ENCODE peak calls at places on chromosomes 1 and 21, in nine cellular contexts. One of them, this sample, is unnamed.

GRCh38 chr1:56255516-56256181 is 323.7 kb downstream of the PLPP3 start:
- DNase-seq in NCI-H1092: no peak
- DNase-seq in adrenal gland: peak; percentile 41
- DNase-seq in SK-MEL-5: no peak
- DNase-seq in GM03348: peak; percentile 83
- DNase-seq in psoas muscle: peak; percentile 88
- DNase-seq in kidney epithelial cell: no peak
- DNase-seq in D341Med: no peak
- DNase-seq in non-pigmented ciliary epithelial cell: no peak
- DNase-seq in this sample: peak; percentile 1

GRCh38 chr1:187655163-187655562 is 826.4 kb downstream of the PLA2G4A start:
- DNase-seq in NCI-H1092: no peak
- DNase-seq in adrenal gland: no peak
- DNase-seq in SK-MEL-5: no peak
- DNase-seq in GM03348: no peak
- DNase-seq in psoas muscle: no peak
- DNase-seq in kidney epithelial cell: no peak
- DNase-seq in D341Med: no peak
- DNase-seq in non-pigmented ciliary epithelial cell: no peak
- DNase-seq in this sample: no peak

GRCh38 chr1:8086071-8086470 is 60.0 kb upstream of the ERRFI1 start:
- DNase-seq in NCI-H1092: no peak
- DNase-seq in adrenal gland: no peak
- DNase-seq in SK-MEL-5: no peak
- DNase-seq in GM03348: no peak
- DNase-seq in psoas muscle: no peak
- DNase-seq in kidney epithelial cell: no peak
- DNase-seq in D341Med: no peak
- DNase-seq in non-pigmented ciliary epithelial cell: no peak
- DNase-seq in this sample: no peak

GRCh38 chr1:164579346-164579745 is 20.4 kb downstream of the PBX1 start:
- DNase-seq in NCI-H1092: no peak
- DNase-seq in adrenal gland: no peak
- DNase-seq in SK-MEL-5: no peak
- DNase-seq in GM03348: no peak
- DNase-seq in psoas muscle: no peak
- DNase-seq in kidney epithelial cell: no peak
- DNase-seq in D341Med: no peak
- DNase-seq in non-pigmented ciliary epithelial cell: no peak
- DNase-seq in this sample: peak; percentile 32

GRCh38 chr21:42146251-42146805 is 72.6 kb upstream of the ABCG1 start:
- DNase-seq in NCI-H1092: no peak
- DNase-seq in adrenal gland: no peak
- DNase-seq in SK-MEL-5: no peak
- DNase-seq in GM03348: no peak
- DNase-seq in psoas muscle: no peak
- DNase-seq in kidney epithelial cell: no peak
- DNase-seq in D341Med: no peak
- DNase-seq in non-pigmented ciliary epithelial cell: no peak
- DNase-seq in this sample: no peak

GRCh38 chr1:232752365-232752764 is 52.9 kb upstream of the MAP10 start:
- DNase-seq in NCI-H1092: no peak
- DNase-seq in adrenal gland: no peak
- DNase-seq in SK-MEL-5: no peak
- DNase-seq in GM03348: no peak
- DNase-seq in psoas muscle: no peak
- DNase-seq in kidney epithelial cell: no peak
- DNase-seq in D341Med: no peak
- DNase-seq in non-pigmented ciliary epithelial cell: no peak
- DNase-seq in this sample: no peak

GRCh38 chr1:46173361-46173856 is 1.5 kb upstream of the TSPAN1 start:
- DNase-seq in NCI-H1092: no peak
- DNase-seq in adrenal gland: no peak
- DNase-seq in SK-MEL-5: no peak
- DNase-seq in GM03348: peak; percentile 36
- DNase-seq in psoas muscle: no peak
- DNase-seq in kidney epithelial cell: no peak
- DNase-seq in D341Med: peak; percentile 61
- DNase-seq in non-pigmented ciliary epithelial cell: no peak
- DNase-seq in this sample: peak; percentile 60

GRCh38 chr1:94350350-94350924 is 67.8 kb upstream of the ABCD3 start:
- DNase-seq in NCI-H1092: no peak
- DNase-seq in adrenal gland: no peak
- DNase-seq in SK-MEL-5: no peak
- DNase-seq in GM03348: no peak
- DNase-seq in psoas muscle: no peak
- DNase-seq in kidney epithelial cell: no peak
- DNase-seq in D341Med: no peak
- DNase-seq in non-pigmented ciliary epithelial cell: no peak
- DNase-seq in this sample: no peak

GRCh38 chr1:5752715-5753330 is 239.4 kb downstream of the NPHP4 start:
- DNase-seq in NCI-H1092: no peak
- DNase-seq in adrenal gland: no peak
- DNase-seq in SK-MEL-5: no peak
- DNase-seq in GM03348: no peak
- DNase-seq in psoas muscle: no peak
- DNase-seq in kidney epithelial cell: no peak
- DNase-seq in D341Med: no peak
- DNase-seq in non-pigmented ciliary epithelial cell: no peak
- DNase-seq in this sample: no peak

GRCh38 chr1:27979151-27979858 is 19.5 kb downstream of the XKR8 start:
- DNase-seq in NCI-H1092: no peak
- DNase-seq in adrenal gland: no peak
- DNase-seq in SK-MEL-5: peak; percentile 54
- DNase-seq in GM03348: peak; percentile 65
- DNase-seq in psoas muscle: no peak
- DNase-seq in kidney epithelial cell: peak; percentile 19
- DNase-seq in D341Med: peak; percentile 42
- DNase-seq in non-pigmented ciliary epithelial cell: no peak
- DNase-seq in this sample: peak; percentile 59

This sample was measured in NCI-H69.